ENCODE peak calls at places on chromosomes 16 and 17, in six cellular contexts. R is 8988T, E is left ventricle myocardium inferior, W is Kasumi-1, Q is GM12865, N is mesothelial cell of epicardium. P is an unnamed sample.
A peak's percentile ranks its signal among the peaks of the same experiment; 100 is the strongest.

GRCh38 chr16:50680907-50681885 is at the start of gene SNX20:
- DNase-seq in R (no peak), E (peak; percentile 33), W (peak; percentile 77), Q (peak; percentile 83), N (no peak), P (peak; percentile 89)

GRCh38 chr17:67608691-67609090 is 109.0 kb upstream of the NOL11 start:
- DNase-seq in R (no peak), E (no peak), W (no peak), Q (peak; percentile 58), N (no peak), P (no peak)

GRCh38 chr16:87702325-87702811 is 63.4 kb downstream of the KLHDC4 start:
- DNase-seq in R (peak; percentile 99), E (no peak), W (peak; percentile 86), Q (peak; percentile 84), N (no peak), P (peak; percentile 44)

GRCh38 chr17:47013341-47013740 is 34.3 kb upstream of the RPRML start:
- DNase-seq in R (no peak), E (no peak), W (no peak), Q (no peak), N (no peak), P (no peak)

GRCh38 chr17:32523017-32523680 is 36.4 kb downstream of the CDK5R1 start:
- DNase-seq in R (no peak), E (no peak), W (no peak), Q (peak; percentile 98), N (no peak), P (peak; percentile 65)

GRCh38 chr16:75111514-75112280 is 4.9 kb downstream of the LDHD start:
- DNase-seq in R (no peak), E (no peak), W (peak; percentile 43), Q (no peak), N (no peak), P (no peak)

GRCh38 chr16:67026570-67026969 is 2.4 kb upstream of the CBFB start:
- DNase-seq in R (no peak), E (no peak), W (no peak), Q (no peak), N (no peak), P (no peak)

GRCh38 chr17:43530303-43531081 is 15.6 kb downstream of the ETV4 start:
- DNase-seq in R (no peak), E (peak; percentile 63), W (peak; percentile 50), Q (no peak), N (peak; percentile 79), P (no peak)

GRCh38 chr16:972316-973002 is 1.7 kb upstream of the LMF1 start:
- DNase-seq in R (no peak), E (no peak), W (no peak), Q (no peak), N (no peak), P (no peak)

GRCh38 chr16:83603981-83604570 is 203.7 kb upstream of the HSBP1 start:
- DNase-seq in R (no peak), E (no peak), W (no peak), Q (no peak), N (no peak), P (no peak)

P was measured in MV-4-11.